ENCODE peak calls at places on chromosomes 5 and 9, in six cellular contexts. R is H1, A is A549, N is hepatocyte, G is mammary epithelial cell, K is PC-3. F is an unnamed sample.

GRCh38 chr9:134061688-134062371 is 6.0 kb downstream of the BRD3 start:
- DNase-seq in R (no peak), G (no peak), A (no peak), N (peak; percentile 21), K (no peak), F (no peak)

GRCh38 chr9:78298046-78298511 is 1.2 kb downstream of the PSAT1 start:
- DNase-seq in K (peak; percentile 2), A (no peak), N (no peak), G (no peak), R (no peak), F (no peak)

GRCh38 chr9:114687034-114687433 is 5.0 kb upstream of the TEX48 start:
- DNase-seq in A (no peak), K (peak; percentile 80), G (peak; percentile 68), N (no peak), R (no peak), F (no peak)

GRCh38 chr5:158943057-158943456 is 156.7 kb downstream of the EBF1 start:
- DNase-seq in N (peak; percentile 28), K (peak; percentile 91), A (peak; percentile 90), R (no peak), G (peak; percentile 78), F (no peak)

GRCh38 chr5:138282918-138283742 is 8.7 kb upstream of the GFRA3 start:
- DNase-seq in G (peak; percentile 37), R (no peak), A (peak; percentile 76), N (peak; percentile 75), K (peak; percentile 30), F (peak; percentile 30)

GRCh38 chr9:124045076-124045829 is 33.7 kb downstream of the LHX2 start:
- DNase-seq in K (no peak), G (no peak), N (peak; percentile 71), A (no peak), R (no peak), F (no peak)

GRCh38 chr5:36214434-36214833 is 27.3 kb downstream of the NADK2 start:
- DNase-seq in K (peak; percentile 8), N (no peak), R (no peak), G (no peak), A (no peak), F (peak; percentile 25)

GRCh38 chr5:172642926-172643325 is 1.9 kb downstream of the NEURL1B start:
- DNase-seq in K (no peak), R (no peak), N (no peak), G (no peak), A (no peak), F (no peak)

GRCh38 chr9:962023-962422 is 14.4 kb upstream of the DMRT3 start:
- DNase-seq in K (peak; percentile 41), N (no peak), A (no peak), G (peak; percentile 35), R (no peak), F (no peak)

GRCh38 chr5:1480217-1480616 is 35.0 kb upstream of the SLC6A3 start:
- DNase-seq in K (no peak), G (no peak), A (peak; percentile 63), R (no peak), N (no peak), F (no peak)

GRCh38 chr5:57832873-57833272 is 350.3 kb upstream of the ACTBL2 start:
- DNase-seq in N (no peak), K (no peak), A (no peak), R (no peak), G (peak; percentile 86), F (no peak)

GRCh38 chr9:109901191-109901590 is 121.2 kb downstream of the PALM2AKAP2 start:
- DNase-seq in N (peak; percentile 44), A (no peak), K (no peak), G (no peak), R (no peak), F (no peak)

GRCh38 chr5:95940758-95941682 is 20.6 kb downstream of the ELL2 start:
- DNase-seq in A (no peak), N (no peak), R (no peak), G (no peak), K (no peak), F (no peak)

GRCh38 chr5:137209232-137209810 is 289.8 kb downstream of the SPOCK1 start:
- DNase-seq in N (no peak), R (no peak), K (no peak), G (no peak), A (no peak), F (no peak)

GRCh38 chr5:94577466-94578245 is 40.7 kb downstream of the KIAA0825 start:
- DNase-seq in G (no peak), N (no peak), A (no peak), K (no peak), R (no peak), F (no peak)

GRCh38 chr5:157108961-157109360 is at the start of gene HAVCR2:
- DNase-seq in N (no peak), K (no peak), R (no peak), G (no peak), A (no peak), F (peak; percentile 85)

GRCh38 chr5:66989286-66989685 is 207.3 kb downstream of the CD180 start:
- DNase-seq in R (no peak), K (no peak), A (no peak), N (no peak), G (peak; percentile 95), F (no peak)

GRCh38 chr5:21680196-21680595 is 1172.9 kb downstream of the CDH12 start:
- DNase-seq in A (peak; percentile 8), N (no peak), G (peak; percentile 82), K (peak; percentile 96), R (no peak), F (no peak)

GRCh38 chr5:69035665-69036064 is 58.1 kb upstream of the SLC30A5 start:
- DNase-seq in N (no peak), R (no peak), A (no peak), K (no peak), G (peak; percentile 31), F (no peak)

GRCh38 chr9:24832307-24832706 is 286.6 kb upstream of the IZUMO3 start:
- DNase-seq in R (no peak), K (peak; percentile 32), N (peak; percentile 13), G (no peak), A (peak; percentile 9), F (peak; percentile 23)

GRCh38 chr9:104075801-104076753 is 18.0 kb upstream of the SMC2 start:
- DNase-seq in A (no peak), G (peak; percentile 91), K (peak; percentile 8), N (peak; percentile 10), R (no peak), F (no peak)

GRCh38 chr9:126709241-126709640 is 95.5 kb downstream of the LMX1B start:
- DNase-seq in A (no peak), G (no peak), R (no peak), K (no peak), N (peak; percentile 2), F (no peak)

GRCh38 chr9:136927343-136928261 is 16.9 kb downstream of the FBXW5 start:
- DNase-seq in A (no peak), N (no peak), G (no peak), R (no peak), K (no peak), F (no peak)

GRCh38 chr9:13278023-13278367 is 1.5 kb downstream of the MPDZ start:
- DNase-seq in K (no peak), R (no peak), A (no peak), G (no peak), N (no peak), F (no peak)

GRCh38 chr5:126680215-126680817 is 79.6 kb downstream of the PHAX start:
- DNase-seq in G (peak; percentile 38), N (peak; percentile 21), K (peak; percentile 29), A (no peak), R (no peak), F (peak; percentile 56)

GRCh38 chr9:131148966-131149677 is 23.7 kb downstream of the NUP214 start:
- DNase-seq in N (no peak), K (no peak), G (no peak), R (no peak), A (no peak), F (no peak)

GRCh38 chr5:6201626-6202025 is 176.7 kb downstream of the MED10 start:
- DNase-seq in G (no peak), R (no peak), K (peak; percentile 97), N (no peak), A (no peak), F (no peak)

GRCh38 chr5:171700331-171700935 is 85.2 kb upstream of the SMIM23 start:
- DNase-seq in N (no peak), A (no peak), G (no peak), R (no peak), K (no peak), F (no peak)

DNA sequence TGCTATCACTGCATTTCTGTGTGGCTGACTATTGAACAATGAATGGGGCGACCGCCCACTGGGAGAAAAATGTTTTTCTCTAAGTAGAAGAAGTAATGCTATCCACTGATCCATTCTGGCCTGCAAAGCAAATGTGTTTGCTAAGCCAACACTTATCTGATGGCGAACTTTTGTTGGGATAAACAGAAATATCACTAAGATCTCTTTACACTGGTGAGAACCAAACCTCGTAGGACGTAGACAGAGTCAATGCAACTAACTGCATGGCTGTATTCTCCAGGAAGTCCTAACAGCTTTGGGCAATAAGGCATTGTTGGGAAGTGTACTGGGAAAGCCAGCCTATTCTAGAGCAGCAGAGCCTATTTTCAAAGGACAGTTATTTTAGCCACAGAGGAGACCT is 77.7 kb downstream of the ANKH start:
- DNase-seq in N (no peak), R (no peak), K (no peak), A (no peak), G (no peak), F (no peak)
- H3K9me3 ChIP-seq in N (no peaks in the 10 kb centered on the region), R (no peaks in the 10 kb centered on the region), K (no peaks in the 10 kb centered on the region), A (no peaks in the 10 kb centered on the region), G (no peaks in the 10 kb centered on the region), F (no peaks in the 10 kb centered on the region)

GRCh38 chr9:129014124-129014523 is 14.0 kb downstream of the SH3GLB2 start:
- DNase-seq in G (no peak), K (no peak), A (no peak), N (peak; percentile 3), R (no peak), F (no peak)
- H3K4me2 ChIP-seq in G (no peak overlapping the region), K (no peak overlapping the region), A (no peak overlapping the region), N (no peak overlapping the region), R (no peak overlapping the region), F (no peak overlapping the region)

GRCh38 chr5:141313711-141314110 is 6.9 kb downstream of the TAF7 start:
- DNase-seq in N (no peak), G (no peak), A (no peak), R (no peak), K (no peak), F (no peak)
- H3K9me3 ChIP-seq in N (peaks cover 79% of the 10 kb centered on the region), G (peaks cover 37% of the 10 kb centered on the region), A (peaks cover 72% of the 10 kb centered on the region), R (peaks cover 9% of the 10 kb centered on the region), K (peaks cover 14% of the 10 kb centered on the region), F (peaks cover 37% of the 10 kb centered on the region)

DNA sequence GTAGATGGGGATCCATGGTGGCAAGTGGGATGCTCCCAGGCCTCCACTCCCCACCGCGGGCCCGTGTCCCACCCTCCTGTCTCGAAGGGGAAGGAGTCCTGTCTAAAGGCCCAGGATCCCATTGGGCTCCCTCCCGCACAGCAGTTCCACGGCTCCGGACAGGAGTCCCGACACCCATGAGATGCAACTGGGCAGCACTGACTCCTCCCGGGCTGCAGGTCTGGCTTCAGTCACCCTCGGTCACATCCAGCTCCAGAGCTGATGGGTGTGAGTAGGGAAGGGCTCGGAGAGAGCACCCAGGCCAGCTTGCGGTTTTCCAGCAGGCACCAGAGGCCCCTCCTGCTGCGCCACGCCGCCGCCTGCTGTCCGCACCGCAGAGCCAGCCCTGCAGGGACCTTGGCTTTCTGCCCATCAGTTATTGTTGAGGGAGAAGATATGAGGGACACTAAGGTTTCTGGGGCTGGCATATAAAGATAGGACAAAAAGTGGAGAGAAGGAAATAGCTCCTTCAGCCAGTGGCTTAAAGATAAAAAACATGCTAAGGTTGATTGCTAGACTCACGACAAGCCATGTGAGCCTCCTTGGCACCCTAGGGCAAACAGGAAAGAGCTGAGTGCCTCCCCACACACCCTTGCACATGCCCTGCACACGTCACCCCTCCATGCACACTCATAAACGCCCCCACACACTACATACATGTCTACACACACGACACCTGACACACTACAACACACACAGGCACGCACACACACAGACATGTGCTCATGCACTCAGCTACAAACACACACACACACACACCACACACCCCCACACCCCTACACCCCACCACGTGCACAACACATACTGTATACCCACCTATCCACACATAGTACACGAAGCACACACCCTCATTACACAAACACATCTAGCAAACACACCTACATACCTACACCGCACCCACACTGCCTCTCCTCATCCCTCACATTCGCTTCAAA is 79.0 kb downstream of the AK8 start:
- DNase-seq in N (peak; percentile 37), K (peak; percentile 19), R (no peak), G (no peak), A (no peak), F (no peak)
- H3K4me2 ChIP-seq in N (no peak overlapping the region), K (no peak overlapping the region), R (no peak overlapping the region), G (no peak overlapping the region), A (no peak overlapping the region), F (no peak overlapping the region)

F was measured in OCI-LY7.